ENCODE peak calls at places on chromosome 17, in six cellular contexts. One of them, this sample, is unnamed.

GRCh38 chr17:5557485-5557884 is 26.8 kb downstream of the NLRP1 start:
- DNase-seq in transverse colon: no peak
- DNase-seq in Peyer's patch: no peak
- DNase-seq in heart left ventricle: no peak
- DNase-seq in breast epithelium: no peak
- DNase-seq in testis: no peak
- DNase-seq in this sample: no peak

GRCh38 chr17:71039391-71039790 is 870.1 kb downstream of the KCNJ2 start:
- DNase-seq in transverse colon: no peak
- DNase-seq in breast epithelium: no peak
- DNase-seq in testis: no peak
- DNase-seq in Peyer's patch: no peak
- DNase-seq in heart left ventricle: no peak
- DNase-seq in this sample: no peak

GRCh38 chr17:44069974-44070454 is 521 bp upstream of the G6PC3 start:
- DNase-seq in breast epithelium: no peak
- DNase-seq in transverse colon: no peak
- DNase-seq in Peyer's patch: no peak
- DNase-seq in heart left ventricle: peak
- DNase-seq in testis: no peak
- DNase-seq in this sample: no peak

GRCh38 chr17:35345926-35346771 is 27.3 kb downstream of the SLFN11 start:
- DNase-seq in transverse colon: peak
- DNase-seq in breast epithelium: no peak
- DNase-seq in heart left ventricle: peak
- DNase-seq in Peyer's patch: peak
- DNase-seq in testis: peak
- DNase-seq in this sample: peak

GRCh38 chr17:27239046-27239445 is 54.9 kb upstream of the WSB1 start:
- DNase-seq in heart left ventricle: no peak
- DNase-seq in Peyer's patch: peak
- DNase-seq in testis: no peak
- DNase-seq in breast epithelium: no peak
- DNase-seq in transverse colon: no peak
- DNase-seq in this sample: no peak

GRCh38 chr17:65156835-65157565 is 19.8 kb downstream of the RGS9 start:
- DNase-seq in Peyer's patch: no peak
- DNase-seq in breast epithelium: no peak
- DNase-seq in transverse colon: peak
- DNase-seq in heart left ventricle: no peak
- DNase-seq in testis: no peak
- DNase-seq in this sample: no peak

GRCh38 chr17:35807371-35808144 is 1.7 kb upstream of the TAF15 start:
- DNase-seq in Peyer's patch: no peak
- DNase-seq in heart left ventricle: no peak
- DNase-seq in breast epithelium: no peak
- DNase-seq in testis: no peak
- DNase-seq in transverse colon: no peak
- DNase-seq in this sample: no peak

GRCh38 chr17:61447358-61447757 is 4.9 kb upstream of the TBX4 start:
- DNase-seq in heart left ventricle: no peak
- DNase-seq in breast epithelium: no peak
- DNase-seq in Peyer's patch: no peak
- DNase-seq in transverse colon: no peak
- DNase-seq in testis: no peak
- DNase-seq in this sample: no peak

GRCh38 chr17:50853015-50853615 is 13.0 kb downstream of the TOB1 start:
- DNase-seq in transverse colon: no peak
- DNase-seq in breast epithelium: no peak
- DNase-seq in testis: no peak
- DNase-seq in heart left ventricle: no peak
- DNase-seq in Peyer's patch: no peak
- DNase-seq in this sample: no peak

GRCh38 chr17:69269174-69269998 is 40.8 kb upstream of the ABCA10 start:
- DNase-seq in Peyer's patch: no peak
- DNase-seq in testis: no peak
- DNase-seq in transverse colon: no peak
- DNase-seq in heart left ventricle: no peak
- DNase-seq in breast epithelium: no peak
- DNase-seq in this sample: no peak

GRCh38 chr17:46940692-46941404 is 17.9 kb downstream of the GOSR2 start:
- DNase-seq in transverse colon: peak
- DNase-seq in heart left ventricle: peak
- DNase-seq in breast epithelium: peak
- DNase-seq in testis: peak
- DNase-seq in Peyer's patch: peak
- DNase-seq in this sample: peak

GRCh38 chr17:45073414-45074070 is 12.4 kb downstream of the NMT1 start:
- DNase-seq in Peyer's patch: peak
- DNase-seq in heart left ventricle: no peak
- DNase-seq in transverse colon: peak
- DNase-seq in testis: no peak
- DNase-seq in breast epithelium: no peak
- DNase-seq in this sample: no peak

GRCh38 chr17:79793924-79794304 is 3.0 kb downstream of the CBX8 start:
- DNase-seq in heart left ventricle: peak
- DNase-seq in breast epithelium: no peak
- DNase-seq in Peyer's patch: no peak
- DNase-seq in transverse colon: no peak
- DNase-seq in testis: no peak
- DNase-seq in this sample: no peak

GRCh38 chr17:68910256-68910705 is 44.9 kb downstream of the ABCA8 start:
- DNase-seq in testis: peak
- DNase-seq in heart left ventricle: no peak
- DNase-seq in transverse colon: no peak
- DNase-seq in breast epithelium: no peak
- DNase-seq in Peyer's patch: no peak
- DNase-seq in this sample: no peak

GRCh38 chr17:79393358-79394038 is 217.4 kb downstream of the RBFOX3 start:
- DNase-seq in Peyer's patch: peak
- DNase-seq in transverse colon: peak
- DNase-seq in heart left ventricle: peak
- DNase-seq in testis: peak
- DNase-seq in breast epithelium: peak
- DNase-seq in this sample: peak

DNA sequence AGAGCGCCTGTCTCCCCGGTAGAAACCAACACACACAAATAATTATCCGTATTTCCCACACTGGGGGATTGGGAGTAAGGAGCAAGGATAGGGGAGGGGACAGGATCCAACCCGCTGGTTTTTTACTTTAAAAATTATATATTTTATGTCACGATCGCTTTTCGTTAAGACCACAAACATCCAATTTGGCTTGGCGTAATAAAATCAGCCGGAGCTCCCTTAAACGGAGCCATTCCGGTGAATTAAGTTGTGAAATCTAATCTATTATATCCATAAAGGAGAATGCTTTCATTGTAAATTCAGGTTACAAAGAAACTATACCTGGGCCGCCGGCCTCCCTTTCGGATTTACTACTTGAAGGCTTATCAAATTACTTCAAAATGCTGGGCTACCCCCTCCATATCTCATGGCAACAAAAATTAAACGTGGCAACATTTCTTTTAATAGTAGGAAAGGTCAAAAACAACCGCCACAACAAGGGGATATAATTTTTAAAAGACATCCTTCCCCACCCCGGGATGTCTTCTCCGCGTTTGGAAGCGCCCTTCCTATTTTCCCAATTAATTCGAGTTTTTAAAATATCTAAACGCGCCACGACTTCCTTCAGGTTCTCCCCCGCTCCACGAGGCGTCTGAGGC is 47.1 kb upstream of the SLC38A10 start:
- DNase-seq in breast epithelium: no peak
- DNase-seq in heart left ventricle: no peak
- DNase-seq in transverse colon: no peak
- DNase-seq in testis: no peak
- DNase-seq in Peyer's patch: no peak
- DNase-seq in this sample: no peak
- H3K4me3 ChIP-seq in breast epithelium: peak
- H3K4me3 ChIP-seq in heart left ventricle: peak
- H3K4me3 ChIP-seq in transverse colon: peak
- H3K4me3 ChIP-seq in testis: peak
- H3K4me3 ChIP-seq in Peyer's patch: peak
- H3K4me3 ChIP-seq in this sample: peak

GRCh38 chr17:38740806-38741205 is 7.3 kb downstream of the PCGF2 start:
- DNase-seq in transverse colon: no peak
- DNase-seq in testis: no peak
- DNase-seq in heart left ventricle: no peak
- DNase-seq in Peyer's patch: no peak
- DNase-seq in breast epithelium: no peak
- DNase-seq in this sample: no peak
- TF ChIP-seq POLR2A in transverse colon: no peak
- TF ChIP-seq POLR2A in testis: no peak
- TF ChIP-seq POLR2A in heart left ventricle: no peak
- TF ChIP-seq POLR2A in Peyer's patch: no peak
- TF ChIP-seq POLR2A in breast epithelium: no peak
- TF ChIP-seq POLR2A in this sample: no peak

GRCh38 chr17:58415371-58416055 is 1.8 kb downstream of the RNF43 start:
- DNase-seq in testis: peak
- DNase-seq in heart left ventricle: peak
- DNase-seq in transverse colon: peak
- DNase-seq in Peyer's patch: peak
- DNase-seq in breast epithelium: no peak
- DNase-seq in this sample: no peak
- H3K4me3 ChIP-seq in testis: no peak
- H3K4me3 ChIP-seq in heart left ventricle: peak
- H3K4me3 ChIP-seq in transverse colon: peak
- H3K4me3 ChIP-seq in Peyer's patch: no peak
- H3K4me3 ChIP-seq in breast epithelium: no peak
- H3K4me3 ChIP-seq in this sample: no peak

GRCh38 chr17:41307647-41308046 is 1.5 kb downstream of the KRTAP16-1 start:
- DNase-seq in heart left ventricle: peak
- DNase-seq in transverse colon: no peak
- DNase-seq in Peyer's patch: no peak
- DNase-seq in testis: no peak
- DNase-seq in breast epithelium: no peak
- DNase-seq in this sample: no peak
- TF ChIP-seq POLR2A in heart left ventricle: no peak
- TF ChIP-seq POLR2A in transverse colon: no peak
- TF ChIP-seq POLR2A in Peyer's patch: no peak
- TF ChIP-seq POLR2A in testis: no peak
- TF ChIP-seq POLR2A in breast epithelium: no peak
- TF ChIP-seq POLR2A in this sample: no peak

DNA sequence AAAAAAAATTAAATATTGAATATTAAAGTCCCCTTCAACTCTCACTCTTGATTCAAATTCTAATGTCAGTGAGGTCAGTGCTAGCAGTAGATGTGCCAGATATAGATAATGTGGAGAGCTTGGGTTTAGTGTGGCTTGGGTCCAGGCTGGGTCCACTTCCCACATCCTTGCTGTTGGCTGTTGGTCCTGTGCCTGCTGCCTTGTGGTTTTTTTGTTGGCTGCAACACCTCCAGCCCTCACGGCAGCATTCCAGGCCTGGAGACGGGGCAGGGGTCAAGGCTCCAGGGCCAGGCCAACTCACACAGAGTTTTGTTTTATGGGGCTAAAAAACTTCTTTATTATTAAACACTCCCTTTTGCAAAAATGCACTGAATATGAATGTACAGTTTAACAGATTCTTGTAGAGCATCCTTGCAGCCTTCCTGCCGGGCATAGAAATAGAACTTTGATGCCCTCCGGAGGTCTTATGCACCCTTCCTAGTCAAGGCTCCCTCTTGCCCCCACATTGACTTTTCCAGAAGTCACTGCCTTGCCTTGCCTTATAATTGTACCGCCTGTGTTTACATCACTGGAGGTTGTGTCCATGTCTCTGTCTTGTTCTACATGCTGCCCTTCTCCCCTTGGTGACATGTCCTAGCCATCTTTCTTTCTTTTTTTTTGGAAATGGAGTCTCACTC is 25.5 kb upstream of the MYO15B start:
- DNase-seq in transverse colon: no peak
- DNase-seq in heart left ventricle: no peak
- DNase-seq in breast epithelium: no peak
- DNase-seq in testis: no peak
- DNase-seq in Peyer's patch: no peak
- DNase-seq in this sample: no peak
- H3K4me3 ChIP-seq in transverse colon: no peak
- H3K4me3 ChIP-seq in heart left ventricle: no peak
- H3K4me3 ChIP-seq in breast epithelium: no peak
- H3K4me3 ChIP-seq in testis: no peak
- H3K4me3 ChIP-seq in Peyer's patch: no peak
- H3K4me3 ChIP-seq in this sample: no peak

DNA sequence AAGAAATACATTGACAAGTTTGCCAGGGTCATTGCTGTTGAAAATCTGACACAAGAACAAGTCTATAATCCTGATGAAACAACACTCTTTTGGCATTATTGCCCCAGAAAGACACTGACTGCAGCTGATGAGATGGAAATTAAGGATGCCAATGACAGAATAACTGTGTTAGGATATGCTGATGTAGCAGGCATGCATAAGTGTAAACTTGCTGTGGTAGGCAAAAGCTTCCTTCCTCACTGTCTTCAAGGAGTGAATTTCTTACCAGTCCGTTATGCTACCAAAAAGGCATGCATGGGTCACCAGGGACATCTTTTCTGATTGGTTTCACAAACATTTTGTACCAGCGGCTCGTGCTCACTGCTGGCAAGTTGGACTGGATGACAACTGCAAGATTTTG is 10.5 kb downstream of the GDPD1 start:
- DNase-seq in transverse colon: no peak
- DNase-seq in breast epithelium: no peak
- DNase-seq in heart left ventricle: no peak
- DNase-seq in testis: peak
- DNase-seq in Peyer's patch: no peak
- DNase-seq in this sample: no peak
- TF ChIP-seq POLR2A in transverse colon: no peak
- TF ChIP-seq POLR2A in breast epithelium: no peak
- TF ChIP-seq POLR2A in heart left ventricle: no peak
- TF ChIP-seq POLR2A in testis: no peak
- TF ChIP-seq POLR2A in Peyer's patch: no peak
- TF ChIP-seq POLR2A in this sample: no peak

This sample was measured in lower leg skin.